ENCODE peak calls at places on chromosomes 13 and 19, in four cellular contexts. K is HCT116, I is SK-N-SH, P is K562. U is an unnamed sample.

GRCh38 chr13:31012285-31013024 is 80.0 kb downstream of the TEX26 start:
- DNase-seq in K (no peak), I (peak; percentile 70), P (no peak), U (no peak)

GRCh38 chr13:80329250-80329649 is 11.7 kb downstream of the SPRY2 start:
- DNase-seq in K (no peak), I (no peak), P (no peak), U (no peak)

GRCh38 chr19:32200312-32201038 is 144.9 kb upstream of the ZNF507 start:
- DNase-seq in K (no peak), I (no peak), P (no peak), U (no peak)

GRCh38 chr13:51636349-51636890 is 52.2 kb downstream of the WDFY2 start:
- DNase-seq in K (no peak), I (no peak), P (no peak), U (no peak)

GRCh38 chr19:50658438-50659317 is 9.4 kb downstream of the C19orf81 start:
- DNase-seq in K (peak; percentile 68), I (peak; percentile 99), P (peak; percentile 97), U (no peak)

GRCh38 chr13:109985871-109986270 is 199.5 kb upstream of the IRS2 start:
- DNase-seq in K (no peak), I (no peak), P (no peak), U (no peak)

GRCh38 chr13:47220453-47221150 is 323.7 kb upstream of the HTR2A start:
- DNase-seq in K (no peak), I (no peak), P (no peak), U (no peak)

GRCh38 chr13:67048793-67049150 is 181.4 kb downstream of the PCDH9 start:
- DNase-seq in K (no peak), I (no peak), P (no peak), U (no peak)

GRCh38 chr13:77733674-77734073 is 36.2 kb downstream of the SLAIN1 start:
- DNase-seq in K (no peak), I (no peak), P (no peak), U (no peak)

GRCh38 chr19:7844951-7845350 is 14.9 kb downstream of the EVI5L start:
- DNase-seq in K (no peak), I (no peak), P (no peak), U (no peak)

GRCh38 chr13:113089693-113090414 is 15.7 kb upstream of the F7 start:
- DNase-seq in K (no peak), I (no peak), P (no peak), U (no peak)

GRCh38 chr13:30889196-30889690 is 16.8 kb upstream of the MEDAG start:
- DNase-seq in K (no peak), I (no peak), P (no peak), U (no peak)

GRCh38 chr19:52188822-52189744 is 769 bp upstream of the PPP2R1A start:
- DNase-seq in K (no peak), I (peak; percentile 59), P (no peak), U (no peak)

GRCh38 chr13:106753241-106753640 is 185.3 kb upstream of the ARGLU1 start:
- DNase-seq in K (no peak), I (no peak), P (no peak), U (no peak)

GRCh38 chr13:109199280-109199679 is 569.9 kb downstream of the MYO16 start:
- DNase-seq in K (no peak), I (no peak), P (no peak), U (no peak)

GRCh38 chr13:67549331-67549730 is 319.2 kb upstream of the PCDH9 start:
- DNase-seq in K (no peak), I (no peak), P (peak; percentile 11), U (no peak)

GRCh38 chr13:31827707-31828106 is 88.4 kb downstream of the RXFP2 start:
- DNase-seq in K (no peak), I (no peak), P (no peak), U (no peak)

GRCh38 chr13:45859682-45860081 is 8.1 kb upstream of the SIAH3 start:
- DNase-seq in K (no peak), I (no peak), P (no peak), U (no peak)

GRCh38 chr19:31274964-31275319 is 74.3 kb downstream of the TSHZ3 start:
- DNase-seq in K (no peak), I (no peak), P (no peak), U (no peak)

GRCh38 chr13:20349564-20350379 is 117.7 kb upstream of the GJB6 start:
- DNase-seq in K (no peak), I (no peak), P (no peak), U (no peak)

GRCh38 chr19:32404213-32404938 is 1.2 kb upstream of the DPY19L3 start:
- DNase-seq in K (no peak), I (no peak), P (peak; percentile 43), U (no peak)

GRCh38 chr13:46035066-46035465 is 17.5 kb downstream of the ZC3H13 start:
- DNase-seq in K (no peak), I (no peak), P (no peak), U (no peak)

GRCh38 chr13:79936368-79937136 is 404.4 kb downstream of the SPRY2 start:
- DNase-seq in K (no peak), I (peak; percentile 61), P (no peak), U (peak; percentile 91)

GRCh38 chr19:29798783-29799182 is 13.0 kb upstream of the CCNE1 start:
- DNase-seq in K (no peak), I (no peak), P (no peak), U (no peak)

GRCh38 chr13:88074794-88075509 is 403.8 kb downstream of the SLITRK5 start:
- DNase-seq in K (no peak), I (no peak), P (no peak), U (no peak)

GRCh38 chr13:110467516-110467915 is 94.0 kb downstream of the RAB20 start:
- DNase-seq in K (no peak), I (no peak), P (no peak), U (no peak)

GRCh38 chr19:5445667-5446066 is 9.6 kb upstream of the ZNRF4 start:
- DNase-seq in K (no peak), I (no peak), P (peak; percentile 17), U (no peak)

GRCh38 chr13:52665325-52665724 is 12.7 kb downstream of the SUGT1 start:
- DNase-seq in K (peak; percentile 16), I (peak; percentile 22), P (no peak), U (no peak)

GRCh38 chr19:37975071-37975470 is 68.1 kb downstream of the SIPA1L3 start:
- DNase-seq in K (no peak), I (no peak), P (no peak), U (no peak)

GRCh38 chr19:41308450-41309224 is 1.3 kb upstream of the CCDC97 start:
- DNase-seq in K (peak; percentile 73), I (peak; percentile 85), P (peak; percentile 91), U (peak; percentile 68)

GRCh38 chr19:41774515-41774980 is 19.2 kb downstream of the CEACAM6 start:
- DNase-seq in K (peak; percentile 88), I (no peak), P (no peak), U (no peak)

GRCh38 chr13:51058461-51059167 is 52.5 kb downstream of the C13orf42 start:
- DNase-seq in K (no peak), I (peak; percentile 59), P (no peak), U (no peak)

GRCh38 chr13:35479691-35480090 is 3.2 kb upstream of the MAB21L1 start:
- DNase-seq in K (no peak), I (no peak), P (no peak), U (no peak)

GRCh38 chr13:24149306-24150032 is 11.1 kb upstream of the SPATA13 start:
- DNase-seq in K (no peak), I (no peak), P (no peak), U (no peak)

GRCh38 chr13:20482275-20482761 is 43.3 kb downstream of the CRYL1 start:
- DNase-seq in K (no peak), I (peak; percentile 47), P (no peak), U (no peak)

GRCh38 chr19:32599736-32600157 is 18.8 kb downstream of the PDCD5 start:
- DNase-seq in K (peak; percentile 55), I (peak; percentile 73), P (peak; percentile 80), U (peak; percentile 13)

DNA sequence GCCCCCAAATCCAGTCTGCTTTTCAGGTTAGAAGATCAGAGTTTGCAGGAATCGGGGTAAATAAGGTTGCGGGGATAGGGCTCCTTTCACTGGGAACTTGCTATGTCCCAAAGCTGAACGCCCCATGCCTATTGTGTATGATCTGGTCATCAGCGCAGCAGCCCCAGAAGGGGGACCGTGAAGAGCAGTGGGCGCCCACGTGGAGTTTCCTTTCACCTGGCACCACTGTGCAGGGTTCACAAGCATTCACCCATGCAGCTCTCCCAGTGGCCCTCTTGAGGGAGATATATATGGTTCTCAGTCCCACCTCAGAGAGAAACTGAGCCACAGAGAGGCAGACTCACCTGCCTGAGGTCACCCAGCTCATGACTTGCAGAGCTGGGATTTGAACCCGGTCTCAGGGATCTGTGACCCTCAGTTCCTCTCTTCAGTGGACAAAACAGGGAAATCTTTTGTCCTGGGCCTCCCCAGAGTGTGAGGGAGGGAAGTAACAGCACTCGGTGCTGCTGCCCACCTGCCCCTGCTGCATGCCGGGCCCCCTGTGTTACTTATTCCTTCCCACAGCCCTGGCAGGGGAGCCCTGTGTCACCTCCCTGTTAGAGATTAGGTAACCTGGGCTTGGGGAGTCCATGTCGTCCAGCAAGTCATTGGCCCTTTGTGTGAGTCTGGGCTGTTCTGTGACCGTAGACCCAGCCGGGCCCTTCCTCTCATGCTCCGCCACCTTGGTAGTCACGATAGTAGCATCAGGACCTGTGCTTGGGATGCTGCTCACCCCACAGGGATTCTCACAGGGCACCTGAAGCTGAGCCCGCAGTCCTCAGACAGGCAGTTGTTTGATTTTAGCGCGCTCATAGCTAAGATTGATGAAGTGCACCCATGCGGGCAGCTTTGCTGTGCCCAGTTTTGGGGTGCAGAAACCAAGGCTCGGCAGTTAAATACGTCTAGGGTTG is 27.9 kb downstream of the PPP5C start:
- DNase-seq in K (no peak), I (no peak), P (no peak), U (no peak)
- H3K27ac ChIP-seq in K (peak overlapping the region; percentile 19), I (peak overlapping the region; percentile 63), P (no peak overlapping the region), U (no peak overlapping the region)

GRCh38 chr19:17826508-17827056 is 5.3 kb upstream of the INSL3 start:
- DNase-seq in K (no peak), I (no peak), P (no peak), U (no peak)
- H3K27me3 ChIP-seq in K (no peaks in the 10 kb centered on the region), I (no peaks in the 10 kb centered on the region), P (peaks cover 33% of the 10 kb centered on the region), U (no peaks in the 10 kb centered on the region)

GRCh38 chr13:44713793-44714469 is 137.8 kb upstream of the TSC22D1 start:
- DNase-seq in K (peak; percentile 79), I (no peak), P (no peak), U (no peak)

GRCh38 chr13:44718467-44718866 is 142.3 kb upstream of the TSC22D1 start:
- DNase-seq in K (no peak), I (no peak), P (no peak), U (no peak)

GRCh38 chr13:44719857-44720671 is 143.9 kb upstream of the TSC22D1 start:
- DNase-seq in K (no peak), I (no peak), P (no peak), U (no peak)

GRCh38 chr13:44710576-44710975 is 134.4 kb upstream of the TSC22D1 start:
- DNase-seq in K (peak; percentile 73), I (no peak), P (no peak), U (no peak)

GRCh38 chr13:44715287-44716224 is 139.4 kb upstream of the TSC22D1 start:
- DNase-seq in K (no peak), I (peak; percentile 56), P (no peak), U (no peak)
- TF ChIP-seq SIN3A in K (no peak), I (no peak), P (no peak), U (no peak)

GRCh38 chr13:102183509-102184182 is 218.2 kb downstream of the FGF14 start:
- DNase-seq in K (no peak), I (no peak), P (no peak), U (no peak)

GRCh38 chr13:102185375-102185984 is 216.4 kb downstream of the FGF14 start:
- DNase-seq in K (no peak), I (no peak), P (no peak), U (no peak)

GRCh38 chr13:102191951-102192461 is 209.8 kb downstream of the FGF14 start:
- DNase-seq in K (no peak), I (no peak), P (no peak), U (no peak)

GRCh38 chr13:102190930-102191329 is 210.9 kb downstream of the FGF14 start:
- DNase-seq in K (no peak), I (no peak), P (no peak), U (no peak)

GRCh38 chr13:102187313-102187712 is 214.5 kb downstream of the FGF14 start:
- DNase-seq in K (no peak), I (no peak), P (no peak), U (no peak)
- H3K27ac ChIP-seq in K (no peak overlapping the region), I (peak overlapping the region; percentile 95), P (no peak overlapping the region), U (no peak overlapping the region)